ENCODE peak calls at places on chromosomes 11 and 22, in ten cellular contexts. L, R, Y, G, W, I, P, Q, S and J are unnamed samples.

GRCh38 chr11:34343153-34343552 is 14.7 kb downstream of the ABTB2 start:
- DNase-seq in L (peak; percentile 46), R (no peak), Y (no peak), G (no peak), W (no peak), I (no peak), P (peak; percentile 81), Q (peak; percentile 93), S (no peak), J (no peak)

GRCh38 chr22:21866821-21867527 is 471 bp downstream of the MAPK1 start:
- DNase-seq in L (peak; percentile 5), R (peak; percentile 63), Y (no peak), G (peak; percentile 19), W (no peak), I (peak; percentile 68), P (no peak), Q (no peak), S (no peak), J (peak; percentile 24)

GRCh38 chr11:22792497-22792896 is 37.1 kb downstream of the SVIP start:
- DNase-seq in L (peak; percentile 69), R (no peak), Y (no peak), G (no peak), W (peak; percentile 18), I (no peak), P (peak; percentile 86), Q (peak; percentile 73), S (no peak), J (no peak)

GRCh38 chr22:29926057-29926456 is 43.1 kb downstream of the MTMR3 start:
- DNase-seq in L (no peak), R (no peak), Y (no peak), G (no peak), W (no peak), I (no peak), P (no peak), Q (no peak), S (no peak), J (no peak)

GRCh38 chr22:36775589-36775965 is 342 bp downstream of the IFT27 start:
- DNase-seq in L (no peak), R (peak; percentile 72), Y (no peak), G (peak; percentile 58), W (peak; percentile 36), I (no peak), P (peak; percentile 5), Q (no peak), S (no peak), J (peak; percentile 39)

GRCh38 chr11:65204646-65205601 is 23.2 kb downstream of the CAPN1 start:
- DNase-seq in L (peak; percentile 48), R (peak; percentile 96), Y (no peak), G (no peak), W (no peak), I (no peak), P (peak; percentile 13), Q (no peak), S (peak; percentile 86), J (no peak)

GRCh38 chr22:45006101-45006872 is 3.5 kb downstream of the PHF21B start:
- DNase-seq in L (no peak), R (no peak), Y (no peak), G (no peak), W (no peak), I (no peak), P (no peak), Q (no peak), S (no peak), J (no peak)

GRCh38 chr22:45996241-45997076 is 19.5 kb upstream of the WNT7B start:
- DNase-seq in L (no peak), R (no peak), Y (no peak), G (peak; percentile 73), W (no peak), I (peak; percentile 90), P (peak; percentile 42), Q (peak; percentile 65), S (peak; percentile 93), J (no peak)

GRCh38 chr11:18853086-18853720 is 61.6 kb upstream of the PTPN5 start:
- DNase-seq in L (peak; percentile 57), R (peak; percentile 75), Y (no peak), G (peak; percentile 47), W (no peak), I (no peak), P (peak; percentile 19), Q (peak; percentile 10), S (no peak), J (no peak)

GRCh38 chr22:11066458-11067285 is 4461.3 kb upstream of the OR11H1 start:
- DNase-seq in L (no peak), R (peak; percentile 44), Y (peak; percentile 57), G (no peak), W (no peak), I (peak; percentile 81), P (no peak), Q (no peak), S (peak; percentile 91), J (no peak)

GRCh38 chr22:24101966-24102365 is 79.3 kb upstream of the SUSD2 start:
- DNase-seq in L (no peak), R (no peak), Y (peak; percentile 23), G (no peak), W (no peak), I (no peak), P (no peak), Q (no peak), S (no peak), J (no peak)

GRCh38 chr11:12577746-12578644 is 96.2 kb upstream of the TEAD1 start:
- DNase-seq in L (peak; percentile 26), R (no peak), Y (no peak), G (no peak), W (no peak), I (no peak), P (no peak), Q (peak; percentile 27), S (no peak), J (no peak)

GRCh38 chr11:12569499-12570040 is 104.7 kb upstream of the TEAD1 start:
- DNase-seq in L (peak; percentile 9), R (no peak), Y (no peak), G (no peak), W (no peak), I (no peak), P (peak; percentile 77), Q (peak; percentile 87), S (no peak), J (no peak)

DNA sequence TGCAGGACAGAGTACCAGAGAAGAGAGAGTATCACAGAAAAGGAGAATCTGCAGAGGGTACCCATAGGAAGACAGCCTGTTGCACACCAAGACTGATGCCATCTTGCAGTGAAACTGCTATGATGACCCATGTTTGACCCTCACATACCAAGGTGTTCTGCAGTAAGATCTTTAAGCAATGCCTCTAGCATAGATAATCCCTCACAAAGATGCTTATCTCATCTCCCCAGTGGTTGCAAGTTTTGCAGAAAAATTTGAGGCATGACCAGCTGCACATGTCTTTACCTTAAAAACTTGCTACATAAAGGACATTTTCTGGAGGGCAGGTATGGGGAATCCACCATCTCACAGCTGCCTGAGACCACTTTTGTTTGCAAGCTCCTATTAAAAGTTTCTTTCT is 100.5 kb upstream of the TEAD1 start:
- DNase-seq in L (no peak), R (no peak), Y (no peak), G (no peak), W (no peak), I (no peak), P (no peak), Q (no peak), S (no peak), J (no peak)
- H3K27ac ChIP-seq in L (no peak overlapping the region), R (no peak overlapping the region), Y (no peak overlapping the region), G (no peak overlapping the region), W (no peak overlapping the region), I (no peak overlapping the region), P (no peak overlapping the region), Q (no peak overlapping the region), S (no peak overlapping the region), J (no peak overlapping the region)

GRCh38 chr11:66344550-66345315 is at the start of gene BRMS1:
- DNase-seq in L (peak; percentile 98), R (peak; percentile 98), Y (peak; percentile 99), G (peak; percentile 99), W (peak; percentile 96), I (peak; percentile 99), P (peak; percentile 97), Q (peak; percentile 94), S (peak; percentile 100), J (peak; percentile 93)
- TF ChIP-seq CTCF in L (no peak), R (peak; percentile 20), Y (peak; percentile 58), G (peak; percentile 42), W (peak; percentile 41), I (no peak), P (no peak), Q (no peak), S (peak; percentile 36), J (no peak)

DNA sequence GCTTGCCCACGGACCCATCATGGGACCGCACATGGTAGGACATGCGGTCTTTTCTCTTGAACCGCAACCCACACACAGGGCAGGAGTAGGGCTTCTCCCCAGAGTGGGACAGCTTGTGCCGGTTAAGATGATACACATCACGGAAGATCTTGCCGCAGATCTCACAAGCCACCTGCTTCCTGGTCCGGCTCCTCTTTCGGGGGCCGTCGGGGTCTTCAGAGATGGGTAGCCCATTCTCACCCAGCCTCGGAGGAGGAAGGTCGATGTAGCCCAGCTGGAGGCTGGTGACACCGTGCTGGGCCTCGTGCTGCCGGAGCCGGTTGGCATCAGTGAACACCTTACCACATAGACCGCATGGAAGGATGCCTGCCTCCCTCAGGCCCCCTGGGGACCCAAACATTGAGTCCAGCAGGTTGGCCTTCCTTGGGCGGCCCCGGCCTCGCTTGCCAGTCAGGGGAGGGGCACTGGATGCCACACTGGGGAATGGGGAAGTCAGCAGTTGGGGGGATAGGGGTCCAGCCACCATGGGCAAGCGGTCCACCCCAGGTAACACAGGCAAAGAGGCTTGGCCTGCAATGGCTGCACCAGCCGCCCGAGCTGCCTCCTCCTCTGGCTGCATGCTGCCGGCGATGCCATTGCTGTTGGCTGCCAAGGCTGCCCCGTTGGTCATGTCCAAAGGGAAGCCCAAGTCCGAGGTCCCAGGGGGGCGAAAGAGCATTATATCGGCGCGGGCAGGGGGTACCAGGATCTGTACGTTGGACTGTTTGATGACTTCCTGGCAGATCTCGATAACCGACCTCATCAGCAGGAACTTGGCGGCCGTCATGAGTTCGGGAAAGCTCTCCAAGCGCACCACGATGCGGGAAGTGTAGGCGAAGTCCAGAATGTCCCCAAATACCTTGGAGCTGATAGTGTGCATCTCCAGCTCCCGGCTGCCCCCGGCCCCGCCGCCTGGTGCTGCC is 1.5 kb downstream of the PATZ1 start:
- DNase-seq in L (no peak), R (no peak), Y (peak; percentile 73), G (peak; percentile 70), W (peak; percentile 55), I (peak; percentile 70), P (peak; percentile 57), Q (peak; percentile 53), S (no peak), J (peak; percentile 22)
- H3K27ac ChIP-seq in L (no peak overlapping the region), R (peak overlapping the region; percentile 94), Y (peak overlapping the region; percentile 94), G (peak overlapping the region; percentile 93), W (peak overlapping the region; percentile 93), I (peak overlapping the region; percentile 34), P (no peak overlapping the region), Q (no peak overlapping the region), S (peak overlapping the region; percentile 89), J (peak overlapping the region; percentile 69)

DNA sequence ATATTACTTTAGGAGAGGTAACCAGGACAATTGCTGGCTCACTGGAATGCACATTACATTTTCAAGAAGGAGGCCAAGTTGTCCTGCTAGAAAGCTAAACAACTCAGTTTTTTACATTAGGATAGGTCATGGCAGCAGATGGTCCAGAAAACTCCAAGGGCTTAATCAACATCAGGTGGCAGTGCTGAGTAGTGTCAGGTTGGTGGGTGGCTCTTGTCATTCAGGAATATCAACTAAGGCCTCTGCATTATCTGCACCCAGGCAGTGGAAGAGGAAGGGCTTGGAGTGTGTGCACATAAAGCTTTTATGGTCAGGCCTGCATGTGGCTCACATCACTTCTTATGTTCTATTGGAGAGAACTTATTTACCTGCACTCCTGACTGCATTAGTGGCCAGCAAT is 32.2 kb upstream of the OR4B1 start:
- DNase-seq in L (no peak), R (no peak), Y (no peak), G (no peak), W (no peak), I (no peak), P (no peak), Q (no peak), S (no peak), J (no peak)
- TF ChIP-seq CTCF in L (no peak), R (peak; percentile 17), Y (no peak), G (no peak), W (no peak), I (no peak), P (no peak), Q (no peak), S (no peak), J (no peak)